ENCODE peak calls at places on chromosomes 3 and 15, in six cellular contexts. Y is upper lobe of right lung; W is effector memory CD8-positive, alpha-beta T cell; M is AG04450; X is H9; Z is cardiac muscle cell. E is an unnamed sample.

GRCh38 chr3:51734572-51734907 is 27.7 kb downstream of the GRM2 start:
- DNase-seq in W (no peak), Z (no peak), M (no peak), Y (no peak), X (no peak), E (no peak)

GRCh38 chr3:20747736-20748135 is 561.7 kb upstream of the SGO1 start:
- DNase-seq in Z (peak), Y (no peak), M (no peak), W (no peak), X (no peak), E (no peak)

GRCh38 chr3:100810671-100811070 is 101.4 kb downstream of the TFG start:
- DNase-seq in Y (no peak), M (peak), X (no peak), W (no peak), Z (peak), E (no peak)

GRCh38 chr15:38538328-38539007 is 26.1 kb downstream of the RASGRP1 start:
- DNase-seq in W (no peak), X (no peak), Y (no peak), M (no peak), Z (no peak), E (no peak)

GRCh38 chr3:49339593-49339946 is 283 bp downstream of the USP4 start:
- DNase-seq in X (peak), Z (no peak), W (peak), M (no peak), Y (peak), E (no peak)

GRCh38 chr3:37814547-37814946 is 47.1 kb upstream of the CTDSPL start:
- DNase-seq in W (no peak), X (no peak), M (no peak), Y (no peak), Z (peak), E (no peak)

GRCh38 chr15:45704329-45705249 is 69.8 kb downstream of the SQOR start:
- DNase-seq in X (peak), Z (peak), M (no peak), W (no peak), Y (peak), E (peak)

GRCh38 chr15:69116391-69116790 is 44.0 kb upstream of the GLCE start:
- DNase-seq in Y (no peak), M (no peak), Z (no peak), W (no peak), X (peak), E (no peak)

E was measured in neuronal stem cell.